ENCODE peak calls at places on chromosomes 4 and X, in nine cellular contexts. A, K, R, Q, U, T, Y, G and N are unnamed samples.

GRCh38 chrX:25531096-25531495 is 515.3 kb upstream of the ARX start:
- DNase-seq in A (no peak), K (no peak), R (no peak), Q (peak; percentile 26), U (no peak), T (no peak), Y (no peak), G (no peak), N (no peak)

GRCh38 chrX:25156323-25156722 is 140.6 kb upstream of the ARX start:
- DNase-seq in A (no peak), K (no peak), R (no peak), Q (peak; percentile 16), U (no peak), T (no peak), Y (no peak), G (no peak), N (no peak)

GRCh38 chrX:155745792-155746191 is 133.0 kb upstream of the TMLHE start:
- DNase-seq in A (no peak), K (no peak), R (no peak), Q (no peak), U (no peak), T (no peak), Y (peak; percentile 58), G (no peak), N (no peak)

GRCh38 chr4:184201179-184201578 is 16.5 kb downstream of the ENPP6 start:
- DNase-seq in A (no peak), K (no peak), R (no peak), Q (no peak), U (no peak), T (no peak), Y (no peak), G (no peak), N (no peak)

GRCh38 chr4:154471924-154472323 is 19.7 kb downstream of the DCHS2 start:
- DNase-seq in A (no peak), K (no peak), R (no peak), Q (no peak), U (no peak), T (no peak), Y (no peak), G (no peak), N (no peak)

GRCh38 chr4:518569-519083 is 19.6 kb downstream of the PIGG start:
- DNase-seq in A (no peak), K (no peak), R (no peak), Q (no peak), U (no peak), T (no peak), Y (no peak), G (peak; percentile 44), N (no peak)

GRCh38 chr4:78809928-78810835 is 34.0 kb downstream of the BMP2K start:
- DNase-seq in A (no peak), K (no peak), R (no peak), Q (no peak), U (no peak), T (no peak), Y (no peak), G (no peak), N (no peak)

GRCh38 chrX:72693477-72693876 is 20.6 kb downstream of the PHKA1 start:
- DNase-seq in A (no peak), K (no peak), R (no peak), Q (no peak), U (no peak), T (no peak), Y (no peak), G (no peak), N (no peak)

GRCh38 chr4:33061727-33062126 is 2341.6 kb downstream of the PCDH7 start:
- DNase-seq in A (no peak), K (no peak), R (no peak), Q (no peak), U (no peak), T (no peak), Y (no peak), G (no peak), N (no peak)

GRCh38 chr4:118948545-118949144 is 60.0 kb downstream of the SYNPO2 start:
- DNase-seq in A (no peak), K (no peak), R (no peak), Q (no peak), U (no peak), T (no peak), Y (no peak), G (no peak), N (no peak)

GRCh38 chr4:77815651-77816050 is 3.5 kb downstream of the CNOT6L start:
- DNase-seq in A (no peak), K (no peak), R (no peak), Q (no peak), U (no peak), T (no peak), Y (no peak), G (no peak), N (no peak)

GRCh38 chr4:10041036-10041435 is 19.7 kb upstream of the SLC2A9 start:
- DNase-seq in A (no peak), K (no peak), R (no peak), Q (no peak), U (no peak), T (no peak), Y (no peak), G (no peak), N (no peak)

GRCh38 chrX:1455948-1456280 is 3.2 kb upstream of the ASMTL start:
- DNase-seq in A (no peak), K (no peak), R (no peak), Q (no peak), U (no peak), T (no peak), Y (no peak), G (no peak), N (no peak)

GRCh38 chr4:120304801-120305200 is 238.2 kb upstream of the MAD2L1 start:
- DNase-seq in A (no peak), K (no peak), R (no peak), Q (no peak), U (no peak), T (no peak), Y (no peak), G (no peak), N (no peak)

GRCh38 chr4:152197211-152197610 is 338.7 kb downstream of the FBXW7 start:
- DNase-seq in A (no peak), K (no peak), R (no peak), Q (no peak), U (no peak), T (no peak), Y (no peak), G (no peak), N (no peak)

GRCh38 chr4:106529348-106530033 is 160.9 kb upstream of the GIMD1 start:
- DNase-seq in A (no peak), K (no peak), R (no peak), Q (peak; percentile 16), U (no peak), T (no peak), Y (no peak), G (no peak), N (no peak)

GRCh38 chr4:65535128-65535527 is 135.2 kb downstream of the EPHA5 start:
- DNase-seq in A (no peak), K (no peak), R (no peak), Q (no peak), U (no peak), T (no peak), Y (no peak), G (no peak), N (no peak)

GRCh38 chrX:13470680-13470967 is 98.8 kb upstream of the EGFL6 start:
- DNase-seq in A (no peak), K (no peak), R (no peak), Q (no peak), U (no peak), T (no peak), Y (no peak), G (no peak), N (no peak)

GRCh38 chr4:73593631-73594241 is 26.5 kb downstream of the RASSF6 start:
- DNase-seq in A (no peak), K (no peak), R (no peak), Q (peak; percentile 41), U (no peak), T (no peak), Y (no peak), G (no peak), N (no peak)
- TF ChIP-seq CTCF in A (peak; percentile 48), K (no peak), R (peak; percentile 67), Q (peak; percentile 58), U (peak; percentile 63), T (peak; percentile 73), Y (no peak), G (no peak), N (no peak)

GRCh38 chr4:86522349-86522748 is 71.8 kb upstream of the PTPN13 start:
- DNase-seq in A (no peak), K (no peak), R (no peak), Q (no peak), U (no peak), T (no peak), Y (no peak), G (no peak), N (no peak)
- TF ChIP-seq CTCF in A (peak; percentile 40), K (no peak), R (no peak), Q (no peak), U (peak; percentile 33), T (peak; percentile 62), Y (no peak), G (no peak), N (no peak)

GRCh38 chr4:14749910-14750309 is 252.4 kb upstream of the CPEB2 start:
- DNase-seq in A (no peak), K (no peak), R (no peak), Q (peak; percentile 31), U (no peak), T (peak; percentile 57), Y (peak; percentile 7), G (peak; percentile 16), N (no peak)
- TF ChIP-seq CTCF in A (peak; percentile 3), K (no peak), R (peak; percentile 24), Q (peak; percentile 51), U (no peak), T (peak; percentile 49), Y (no peak), G (no peak), N (no peak)

DNA sequence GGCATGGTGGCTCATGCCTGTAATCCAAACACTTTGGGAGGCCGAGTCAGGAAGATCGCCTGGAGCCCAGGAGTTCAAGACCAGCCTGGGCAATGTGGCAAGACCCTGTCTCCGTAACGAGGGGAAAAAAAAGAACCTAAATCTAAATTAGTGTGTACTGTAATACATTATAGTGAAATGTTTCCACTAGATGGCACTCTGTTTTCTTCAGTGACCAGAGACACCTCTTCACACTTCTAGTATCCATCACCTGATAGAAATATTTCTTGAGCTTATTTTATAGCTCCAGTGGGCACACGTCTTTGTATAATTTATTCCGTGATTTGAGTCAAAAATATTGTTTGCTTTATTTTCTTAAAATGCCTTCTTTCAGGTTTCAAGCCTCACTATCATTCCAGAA is 600.9 kb upstream of the DIPK2B start:
- DNase-seq in A (no peak), K (no peak), R (no peak), Q (peak; percentile 24), U (no peak), T (no peak), Y (no peak), G (no peak), N (no peak)
- TF ChIP-seq CTCF in A (peak; percentile 48), K (peak; percentile 19), R (peak; percentile 40), Q (peak; percentile 32), U (no peak), T (peak; percentile 49), Y (no peak), G (no peak), N (no peak)

GRCh38 chr4:71607109-71607508 is 176.8 kb downstream of the GC start:
- DNase-seq in A (no peak), K (no peak), R (no peak), Q (no peak), U (no peak), T (no peak), Y (no peak), G (no peak), N (no peak)
- TF ChIP-seq CTCF in A (no peak), K (no peak), R (no peak), Q (no peak), U (no peak), T (no peak), Y (no peak), G (no peak), N (no peak)

GRCh38 chrX:30949554-30949953 is 60.5 kb upstream of the TAB3 start:
- DNase-seq in A (no peak), K (no peak), R (no peak), Q (no peak), U (no peak), T (no peak), Y (peak; percentile 8), G (no peak), N (no peak)
- TF ChIP-seq CTCF in A (no peak), K (no peak), R (no peak), Q (peak; percentile 2), U (no peak), T (no peak), Y (no peak), G (no peak), N (no peak)